ENCODE peak calls at places on chromosomes 4 and X, in four cellular contexts. V is CD8-positive, alpha-beta T cell; A is CD8-positive, alpha-beta memory T cell; M is PC-3. L is an unnamed sample. For H3K4me1, the result is how much of the 10 kb centered on the place peaks cover.

GRCh38 chrX:5650904-5651303 is 577.8 kb downstream of the NLGN4X start:
- DNase-seq in V (no peak), A (no peak), M (no peak), L (no peak)

GRCh38 chrX:155888139-155888538 is 7.0 kb downstream of the VAMP7 start:
- DNase-seq in V (no peak), A (no peak), M (peak), L (peak)

GRCh38 chr4:114132830-114133229 is 153.4 kb upstream of the ARSJ start:
- DNase-seq in V (no peak), A (no peak), M (peak), L (peak)

GRCh38 chr4:164440196-164440595 is 313.7 kb upstream of the SMIM31 start:
- DNase-seq in V (no peak), A (no peak), M (peak), L (peak)

GRCh38 chrX:12142661-12143060 is 4.4 kb downstream of the FRMPD4 start:
- DNase-seq in V (no peak), A (no peak), M (no peak), L (no peak)

GRCh38 chrX:110241816-110242215 is 76.1 kb downstream of the AMMECR1 start:
- DNase-seq in V (no peak), A (no peak), M (peak), L (no peak)

GRCh38 chr4:42347076-42347475 is 50.2 kb upstream of the SHISA3 start:
- DNase-seq in V (no peak), A (no peak), M (no peak), L (no peak)

GRCh38 chrX:24242649-24243556 is 71.0 kb downstream of the SUPT20HL2 start:
- DNase-seq in V (no peak), A (no peak), M (no peak), L (no peak)

GRCh38 chrX:120310861-120311631 is at the start of gene TMEM255A:
- DNase-seq in V (no peak), A (no peak), M (no peak), L (no peak)

GRCh38 chrX:727738-728621 is 97.4 kb downstream of the SHOX start:
- DNase-seq in V (no peak), A (no peak), M (peak), L (no peak)

GRCh38 chrX:36957425-36958328 is 50.5 kb upstream of the FAM47C start:
- DNase-seq in V (no peak), A (no peak), M (no peak), L (no peak)

GRCh38 chr4:164252286-164252685 is 501.6 kb upstream of the SMIM31 start:
- DNase-seq in V (no peak), A (no peak), M (no peak), L (peak)

GRCh38 chr4:187380181-187380581 is 615.4 kb upstream of the ZFP42 start:
- DNase-seq in V (no peak), A (no peak), M (peak), L (no peak)

GRCh38 chr4:59086410-59086809 is 1976.2 kb upstream of the IGFBP7 start:
- DNase-seq in V (no peak), A (no peak), M (no peak), L (no peak)

GRCh38 chr4:140742838-140743193 is 13.4 kb downstream of the TBC1D9 start:
- DNase-seq in V (no peak), A (no peak), M (no peak), L (no peak)

GRCh38 chr4:140739971-140740370 is 16.2 kb downstream of the TBC1D9 start:
- DNase-seq in V (no peak), A (no peak), M (no peak), L (no peak)

GRCh38 chr4:140743194-140743931 is 12.8 kb downstream of the TBC1D9 start:
- DNase-seq in V (no peak), A (no peak), M (peak), L (peak)

GRCh38 chr4:140740422-140740821 is 15.8 kb downstream of the TBC1D9 start:
- DNase-seq in V (no peak), A (no peak), M (no peak), L (no peak)

GRCh38 chr4:140740906-140741670 is 15.1 kb downstream of the TBC1D9 start:
- DNase-seq in V (no peak), A (no peak), M (no peak), L (no peak)
- H3K4me1 ChIP-seq in V (under half), A (under half), M (under half), L (under half)

GRCh38 chr4:87120411-87121162 is 99.8 kb downstream of the KLHL8 start:
- DNase-seq in V (no peak), A (no peak), M (peak), L (peak)
- H3K4me1 ChIP-seq in V (under half), A (under half), M (under half), L (under half)

GRCh38 chrX:153638041-153638371 is 9.0 kb upstream of the DUSP9 start:
- DNase-seq in V (no peak), A (no peak), M (no peak), L (no peak)

GRCh38 chrX:153640045-153640686 is 6.8 kb upstream of the DUSP9 start:
- DNase-seq in V (no peak), A (no peak), M (no peak), L (no peak)

GRCh38 chrX:153638436-153639176 is 8.4 kb upstream of the DUSP9 start:
- DNase-seq in V (no peak), A (no peak), M (no peak), L (peak)

GRCh38 chrX:153640736-153641574 is 6.0 kb upstream of the DUSP9 start:
- DNase-seq in V (no peak), A (no peak), M (no peak), L (no peak)

DNA sequence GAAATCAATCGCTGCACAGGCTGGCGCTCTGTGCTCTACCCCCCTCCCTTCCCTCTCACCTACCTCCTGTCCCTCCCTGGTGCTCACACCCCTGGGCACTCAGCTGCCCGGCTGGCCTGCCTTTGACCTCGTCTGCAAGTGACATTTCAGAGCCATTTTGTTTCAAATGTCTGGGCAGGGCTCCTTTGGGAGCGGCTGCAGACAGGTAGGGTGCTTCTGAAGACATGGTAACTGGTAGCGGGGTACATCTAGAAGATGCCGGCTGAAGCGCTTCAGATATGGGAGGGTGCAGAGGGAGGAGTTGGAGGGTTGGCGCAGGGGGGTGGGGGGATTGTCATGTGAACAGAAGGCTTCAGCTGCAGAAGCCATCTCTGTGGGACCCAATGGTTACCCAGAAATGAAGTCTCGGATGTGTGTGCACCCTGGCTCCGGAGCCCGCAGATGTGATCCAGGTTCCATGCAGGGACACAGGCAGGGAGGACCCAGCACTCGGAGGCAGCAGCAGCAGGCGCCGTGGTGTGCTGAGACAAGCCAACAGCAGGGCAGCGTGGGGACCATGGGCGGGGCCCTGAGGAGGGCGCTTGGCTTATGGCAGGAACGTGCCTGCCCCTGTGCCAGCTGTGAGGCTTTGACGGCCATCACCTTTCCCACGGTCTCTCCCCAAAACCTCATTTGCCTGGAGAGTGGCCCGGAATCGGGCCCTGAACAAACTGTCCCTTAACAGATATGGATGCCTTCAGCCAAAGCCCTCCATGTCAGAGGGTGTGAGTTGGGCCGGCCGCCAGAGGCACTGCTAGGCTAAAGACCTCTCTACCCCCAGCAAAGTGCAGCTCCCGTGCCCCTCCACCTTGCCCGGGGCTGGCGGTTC is 7.6 kb upstream of the DUSP9 start:
- DNase-seq in V (no peak), A (no peak), M (no peak), L (no peak)
- H3K4me1 ChIP-seq in V (under half), A (under half), M (under half), L (under half)

DNA sequence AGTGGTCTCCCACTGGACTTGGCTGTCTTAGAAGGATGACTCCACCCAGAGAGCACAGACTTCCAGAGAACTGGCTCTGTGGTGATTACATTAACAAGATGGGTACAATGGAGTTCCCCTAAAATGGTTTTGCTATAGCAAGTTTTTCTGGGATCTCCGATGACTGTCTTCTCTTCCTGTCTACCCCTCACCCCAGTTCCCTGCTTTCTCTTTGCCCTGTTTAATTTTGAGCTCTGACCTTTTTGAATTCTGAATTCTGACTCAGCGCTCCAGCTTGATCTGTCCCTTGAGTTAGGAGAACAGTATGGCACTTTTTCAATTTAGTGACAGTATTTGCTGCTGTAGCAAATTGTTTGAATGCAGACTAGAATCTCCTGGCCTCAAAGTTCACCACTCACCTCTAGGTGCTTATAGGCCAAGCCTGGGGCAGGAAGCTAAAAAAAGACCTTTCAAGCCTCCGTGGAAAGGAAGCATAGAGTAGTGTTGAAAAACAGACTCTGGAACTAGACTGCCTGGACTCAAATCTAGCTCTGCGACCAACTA is 7.0 kb downstream of the MSN start:
- DNase-seq in V (no peak), A (peak), M (no peak), L (peak)
- H3K4me1 ChIP-seq in V (half or more), A (half or more), M (half or more), L (under half)

DNA sequence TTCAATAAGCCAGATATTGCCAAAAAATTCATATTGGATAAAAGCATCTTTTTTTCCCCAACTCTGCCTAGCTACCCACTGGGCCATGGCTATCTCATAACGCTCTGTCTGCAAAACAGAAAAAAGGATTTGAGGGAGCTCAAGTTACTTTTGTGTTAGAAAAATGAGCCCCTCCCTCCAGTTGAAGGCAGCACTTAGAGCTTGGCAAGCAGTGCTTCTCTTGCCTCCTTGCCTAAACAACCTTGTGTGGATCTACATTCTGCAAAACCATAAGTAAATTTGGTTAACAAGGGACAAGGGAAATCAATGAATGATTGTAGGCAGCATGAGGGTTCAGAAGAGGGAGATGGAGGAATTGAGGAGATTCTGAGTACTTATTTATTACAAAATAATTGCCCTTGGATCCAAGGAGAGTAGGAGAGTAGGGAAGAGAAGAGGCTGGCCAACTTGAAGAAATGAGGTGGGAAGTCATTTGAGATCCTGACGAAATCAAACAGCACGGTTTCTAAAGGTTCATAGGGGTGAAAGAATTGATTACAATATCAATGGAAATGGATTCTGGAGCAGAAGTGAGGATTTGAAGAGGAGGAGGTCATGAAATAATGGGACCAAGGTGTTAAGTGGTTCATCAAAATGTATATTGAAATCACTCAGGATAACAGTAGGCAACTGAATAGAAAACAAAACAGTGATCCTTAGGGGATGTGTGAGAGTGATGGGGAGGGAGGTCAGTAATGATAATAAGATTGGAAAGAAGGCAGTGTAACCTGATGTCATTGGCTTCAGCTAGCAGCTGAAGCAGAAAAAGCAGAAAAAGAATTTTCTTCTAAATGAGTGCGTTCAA is 434.8 kb upstream of the IGFBP7 start:
- DNase-seq in V (no peak), A (no peak), M (no peak), L (no peak)
- H3K4me1 ChIP-seq in V (under half), A (under half), M (under half), L (under half)